ENCODE peak calls at places on chromosomes 1 and 21, in five cellular contexts. U is naive thymus-derived CD8-positive, alpha-beta T cell; N is activated CD8-positive, alpha-beta memory T cell treated with anti-CD3 and anti-CD28 coated beads, Interleukin-2, amount 10 ng/mL, durations not matched to agents 7 days and 5 days; A is left cardiac atrium; L is activated naive CD8-positive, alpha-beta T cell treated with anti-CD3 and anti-CD28 coated beads, Interleukin-2, amount 50 U/mL, for 24 hours. R is an unnamed sample.

GRCh38 chr1:150073516-150073915 is 5.9 kb downstream of the VPS45 start:
- ATAC-seq in U (no peak), N (no peak), A (no peak), L (no peak), R (no peak)

GRCh38 chr1:23638188-23638619 is 53.4 kb upstream of the RPL11 start:
- ATAC-seq in U (no peak), N (no peak), A (no peak), L (no peak), R (no peak)

GRCh38 chr1:14516974-14517812 is 81.3 kb upstream of the KAZN start:
- ATAC-seq in U (no peak), N (no peak), A (peak), L (peak), R (no peak)

GRCh38 chr1:24416666-24417391 is 1.2 kb downstream of the NIPAL3 start:
- ATAC-seq in U (peak), N (peak), A (no peak), L (peak), R (peak)

GRCh38 chr1:111274653-111275052 is 16.0 kb upstream of the CHIA start:
- ATAC-seq in U (no peak), N (peak), A (peak), L (peak), R (no peak)

GRCh38 chr1:228378453-228379164 is 28.0 kb downstream of the TRIM11 start:
- ATAC-seq in U (peak), N (peak), A (peak), L (peak), R (peak)

GRCh38 chr1:234942869-234943501 is 185.7 kb downstream of the TOMM20 start:
- ATAC-seq in U (no peak), N (no peak), A (no peak), L (no peak), R (no peak)

GRCh38 chr21:45126085-45126687 is 51.8 kb downstream of the ADARB1 start:
- ATAC-seq in U (no peak), N (no peak), A (no peak), L (no peak), R (no peak)

GRCh38 chr1:37949524-37950152 is 2.8 kb upstream of the INPP5B start:
- ATAC-seq in U (no peak), N (no peak), A (no peak), L (no peak), R (no peak)

GRCh38 chr1:61053712-61054608 is 28.4 kb upstream of the NFIA start:
- ATAC-seq in U (peak), N (peak), A (peak), L (no peak), R (no peak)

GRCh38 chr1:240445369-240445768 is 166.6 kb downstream of the GREM2 start:
- ATAC-seq in U (no peak), N (no peak), A (no peak), L (no peak), R (no peak)

GRCh38 chr1:52288286-52288685 is 77.7 kb downstream of the CC2D1B start:
- ATAC-seq in U (no peak), N (no peak), A (no peak), L (peak), R (no peak)

GRCh38 chr1:63828322-63829044 is 54.7 kb downstream of the ROR1 start:
- ATAC-seq in U (peak), N (no peak), A (peak), L (no peak), R (peak)

GRCh38 chr1:248243204-248243603 is 12.0 kb downstream of the OR2M4 start:
- ATAC-seq in U (no peak), N (peak), A (no peak), L (no peak), R (no peak)

GRCh38 chr1:206489980-206490534 is 17.3 kb upstream of the RASSF5 start:
- ATAC-seq in U (peak), N (peak), A (peak), L (peak), R (peak)

GRCh38 chr1:95233321-95233736 is 681 bp upstream of the RWDD3 start:
- ATAC-seq in U (peak), N (no peak), A (peak), L (no peak), R (no peak)

GRCh38 chr21:41924355-41924754 is 29.5 kb downstream of the C2CD2 start:
- ATAC-seq in U (no peak), N (no peak), A (peak), L (no peak), R (no peak)

GRCh38 chr1:229022595-229023350 is 248.1 kb upstream of the RAB4A start:
- ATAC-seq in U (no peak), N (no peak), A (peak), L (no peak), R (no peak)

GRCh38 chr1:107933736-107934135 is 31.2 kb downstream of the VAV3 start:
- ATAC-seq in U (no peak), N (no peak), A (no peak), L (no peak), R (no peak)

GRCh38 chr1:25196830-25197229 is 35.5 kb downstream of the SYF2 start:
- ATAC-seq in U (no peak), N (no peak), A (no peak), L (no peak), R (no peak)